ENCODE peak calls at places on chromosomes 12 and 14, in nine cellular contexts. W is PC-3; E is lower lobe of right lung; J is kidney; C is H9; Z is tibial artery; N is adrenal gland; P is K562; M is effector memory CD4-positive, alpha-beta T cell. K is an unnamed sample.

GRCh38 chr12:78035913-78036658 is 205.4 kb downstream of the NAV3 start:
- DNase-seq in W (no peak), E (no peak), J (no peak), C (no peak), Z (no peak), N (no peak), P (no peak), M (no peak), K (peak)

GRCh38 chr12:65335021-65335714 is 56.7 kb downstream of the MSRB3 start:
- DNase-seq in W (peak), E (no peak), J (no peak), C (no peak), Z (no peak), N (no peak), P (no peak), M (no peak), K (no peak)

GRCh38 chr12:9221476-9221875 is 13.3 kb upstream of the PZP start:
- DNase-seq in W (no peak), E (no peak), J (no peak), C (no peak), Z (no peak), N (no peak), P (no peak), M (no peak), K (no peak)

GRCh38 chr12:464484-465267 is 4.9 kb downstream of the B4GALNT3 start:
- DNase-seq in W (no peak), E (no peak), J (no peak), C (no peak), Z (no peak), N (no peak), P (no peak), M (no peak), K (no peak)

GRCh38 chr12:108532061-108532848 is 17.2 kb downstream of the FICD start:
- DNase-seq in W (no peak), E (no peak), J (no peak), C (no peak), Z (no peak), N (no peak), P (peak), M (no peak), K (no peak)

GRCh38 chr12:103855896-103856657 is 15.0 kb upstream of the NT5DC3 start:
- DNase-seq in W (no peak), E (no peak), J (no peak), C (no peak), Z (no peak), N (no peak), P (no peak), M (no peak), K (no peak)

GRCh38 chr12:9721394-9722092 is 11.4 kb downstream of the CLECL1 start:
- DNase-seq in W (peak), E (no peak), J (no peak), C (no peak), Z (no peak), N (no peak), P (no peak), M (no peak), K (no peak)

GRCh38 chr14:99568567-99569560 is 35.1 kb downstream of the CCDC85C start:
- DNase-seq in W (peak), E (no peak), J (no peak), C (no peak), Z (no peak), N (no peak), P (no peak), M (no peak), K (no peak)

GRCh38 chr12:102171951-102172350 is 25.7 kb downstream of the PMCH start:
- DNase-seq in W (no peak), E (no peak), J (no peak), C (no peak), Z (no peak), N (no peak), P (no peak), M (no peak), K (no peak)

GRCh38 chr12:100026241-100026640 is 41.5 kb upstream of the ANKS1B start:
- DNase-seq in W (no peak), E (no peak), J (no peak), C (no peak), Z (no peak), N (no peak), P (no peak), M (no peak), K (no peak)

GRCh38 chr12:4307593-4308333 is 13.2 kb upstream of the TIGAR start:
- DNase-seq in W (peak), E (peak), J (peak), C (peak), Z (peak), N (peak), P (peak), M (no peak), K (peak)

GRCh38 chr14:59246566-59246965 is 58.1 kb downstream of the DAAM1 start:
- DNase-seq in W (peak), E (no peak), J (no peak), C (no peak), Z (no peak), N (no peak), P (no peak), M (no peak), K (no peak)

GRCh38 chr14:88463318-88463717 is 77.9 kb downstream of the SPATA7 start:
- DNase-seq in W (peak), E (no peak), J (no peak), C (no peak), Z (no peak), N (no peak), P (peak), M (no peak), K (no peak)

GRCh38 chr14:37241206-37241605 is 43.5 kb downstream of the MIPOL1 start:
- DNase-seq in W (peak), E (no peak), J (no peak), C (no peak), Z (no peak), N (no peak), P (no peak), M (no peak), K (no peak)

GRCh38 chr14:57389646-57390036 is 745 bp upstream of the NAA30 start:
- DNase-seq in W (no peak), E (no peak), J (no peak), C (peak), Z (no peak), N (peak), P (peak), M (no peak), K (no peak)

GRCh38 chr14:41891624-41892023 is 284.9 kb downstream of the LRFN5 start:
- DNase-seq in W (no peak), E (no peak), J (no peak), C (no peak), Z (no peak), N (no peak), P (no peak), M (no peak), K (no peak)

GRCh38 chr12:119068129-119068856 is 87.0 kb downstream of the SRRM4 start:
- DNase-seq in W (no peak), E (no peak), J (no peak), C (no peak), Z (no peak), N (no peak), P (no peak), M (no peak), K (no peak)

GRCh38 chr14:36556811-36557433 is 25.5 kb downstream of the NKX2-8 start:
- DNase-seq in W (peak), E (no peak), J (no peak), C (no peak), Z (no peak), N (no peak), P (peak), M (no peak), K (no peak)

GRCh38 chr14:101072945-101073597 is 169.5 kb upstream of the RTL1 start:
- DNase-seq in W (peak), E (no peak), J (peak), C (peak), Z (peak), N (peak), P (peak), M (no peak), K (no peak)

GRCh38 chr14:90556050-90556477 is 159.2 kb downstream of the CALM1 start:
- DNase-seq in W (no peak), E (peak), J (peak), C (peak), Z (no peak), N (peak), P (no peak), M (no peak), K (peak)

GRCh38 chr12:120984351-120984898 is 6.1 kb downstream of the HNF1A start:
- DNase-seq in W (no peak), E (no peak), J (no peak), C (no peak), Z (no peak), N (no peak), P (no peak), M (no peak), K (no peak)

GRCh38 chr12:124921200-124922008 is 7.0 kb upstream of the UBC start:
- DNase-seq in W (peak), E (peak), J (no peak), C (peak), Z (no peak), N (peak), P (peak), M (peak), K (no peak)

GRCh38 chr14:70642313-70643235 is 858 bp downstream of the TTC9 start:
- DNase-seq in W (no peak), E (no peak), J (peak), C (no peak), Z (no peak), N (no peak), P (no peak), M (peak), K (no peak)

GRCh38 chr14:65287264-65288131 is 125.0 kb upstream of the FUT8 start:
- DNase-seq in W (no peak), E (no peak), J (no peak), C (peak), Z (no peak), N (no peak), P (no peak), M (peak), K (no peak)

GRCh38 chr14:47821134-47821533 is 145.7 kb upstream of the MDGA2 start:
- DNase-seq in W (peak), E (no peak), J (no peak), C (no peak), Z (no peak), N (no peak), P (no peak), M (no peak), K (no peak)

GRCh38 chr12:53232641-53233538 is 881 bp upstream of the RARG start:
- DNase-seq in W (peak), E (peak), J (peak), C (peak), Z (peak), N (no peak), P (peak), M (no peak), K (no peak)

GRCh38 chr14:57863471-57863870 is 2.4 kb downstream of the SLC35F4 start:
- DNase-seq in W (no peak), E (no peak), J (no peak), C (no peak), Z (no peak), N (no peak), P (no peak), M (no peak), K (peak)

GRCh38 chr14:78164226-78164853 is 5.8 kb upstream of the NRXN3 start:
- DNase-seq in W (peak), E (no peak), J (no peak), C (peak), Z (no peak), N (no peak), P (peak), M (no peak), K (no peak)

GRCh38 chr14:99393059-99393655 is 87.5 kb downstream of the SETD3 start:
- DNase-seq in W (peak), E (no peak), J (no peak), C (peak), Z (no peak), N (no peak), P (peak), M (peak), K (no peak)

GRCh38 chr12:122834921-122835692 is at the start of gene HIP1R:
- DNase-seq in W (peak), E (peak), J (peak), C (peak), Z (no peak), N (peak), P (peak), M (peak), K (no peak)

GRCh38 chr12:15453613-15454012 is 131.3 kb downstream of the PTPRO start:
- DNase-seq in W (no peak), E (no peak), J (no peak), C (no peak), Z (no peak), N (no peak), P (no peak), M (no peak), K (no peak)

GRCh38 chr14:103281496-103282231 is 52.4 kb upstream of the EIF5 start:
- DNase-seq in W (peak), E (no peak), J (peak), C (peak), Z (no peak), N (peak), P (peak), M (no peak), K (peak)

GRCh38 chr12:25997401-25997973 is 39.0 kb downstream of the RASSF8 start:
- DNase-seq in W (peak), E (no peak), J (no peak), C (no peak), Z (no peak), N (no peak), P (no peak), M (no peak), K (no peak)

GRCh38 chr14:30243805-30244204 is 315.2 kb upstream of the G2E3 start:
- DNase-seq in W (peak), E (no peak), J (no peak), C (no peak), Z (no peak), N (no peak), P (no peak), M (no peak), K (no peak)

GRCh38 chr12:87923361-87923760 is 105.8 kb downstream of the C12orf50 start:
- DNase-seq in W (no peak), E (no peak), J (no peak), C (no peak), Z (no peak), N (no peak), P (no peak), M (no peak), K (no peak)

GRCh38 chr12:39403376-39403775 is 39.5 kb downstream of the KIF21A start:
- DNase-seq in W (no peak), E (no peak), J (no peak), C (no peak), Z (no peak), N (no peak), P (no peak), M (no peak), K (no peak)

GRCh38 chr12:107243316-107243715 is 150.0 kb upstream of the CRY1 start:
- DNase-seq in W (no peak), E (no peak), J (no peak), C (no peak), Z (no peak), N (no peak), P (no peak), M (no peak), K (no peak)

DNA sequence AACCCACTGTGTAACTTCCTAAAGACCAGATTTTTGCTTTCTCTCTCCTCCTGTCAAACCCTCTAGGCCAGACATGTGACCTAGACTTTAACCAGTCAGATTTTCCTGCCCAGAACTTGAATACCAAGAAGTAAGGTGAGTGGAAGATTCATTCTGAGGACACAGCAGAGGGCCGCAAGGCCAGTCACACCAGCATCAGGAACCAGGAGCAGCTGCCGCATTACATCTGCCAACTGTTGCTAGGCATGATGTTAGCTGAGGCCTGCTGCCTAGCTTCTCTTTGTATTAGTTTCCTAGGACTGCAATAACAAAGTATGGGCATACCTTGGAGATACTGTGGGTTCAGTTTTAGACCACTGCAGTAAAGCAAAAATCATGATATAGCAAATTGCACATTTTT is 101.9 kb upstream of the BMP4 start:
- DNase-seq in W (no peak), E (no peak), J (no peak), C (no peak), Z (no peak), N (no peak), P (no peak), M (no peak), K (no peak)
- H3K27ac ChIP-seq in W (no peak), E (no peak), J (no peak), C (no peak), Z (no peak), N (no peak), P (no peak), M (no peak), K (no peak)

GRCh38 chr12:111419784-111420183 is 14.1 kb downstream of the SH2B3 start:
- DNase-seq in W (no peak), E (no peak), J (no peak), C (no peak), Z (no peak), N (no peak), P (no peak), M (no peak), K (no peak)

GRCh38 chr12:111417784-111418593 is 12.3 kb downstream of the SH2B3 start:
- DNase-seq in W (no peak), E (no peak), J (peak), C (peak), Z (no peak), N (no peak), P (no peak), M (no peak), K (no peak)

GRCh38 chr12:111418594-111418880 is 12.8 kb downstream of the SH2B3 start:
- DNase-seq in W (no peak), E (no peak), J (peak), C (peak), Z (no peak), N (no peak), P (no peak), M (no peak), K (no peak)

GRCh38 chr12:111414711-111415252 is 9.1 kb downstream of the SH2B3 start:
- DNase-seq in W (no peak), E (no peak), J (no peak), C (no peak), Z (no peak), N (no peak), P (no peak), M (no peak), K (no peak)

GRCh38 chr12:111417290-111417689 is 11.6 kb downstream of the SH2B3 start:
- DNase-seq in W (no peak), E (no peak), J (no peak), C (no peak), Z (no peak), N (no peak), P (no peak), M (no peak), K (no peak)
- H3K27ac ChIP-seq in W (no peak), E (no peak), J (no peak), C (no peak), Z (no peak), N (no peak), P (no peak), M (no peak), K (no peak)

GRCh38 chr14:50082308-50082742 is 34.0 kb downstream of the VCPKMT start:
- DNase-seq in W (no peak), E (no peak), J (peak), C (no peak), Z (no peak), N (no peak), P (no peak), M (peak), K (no peak)

GRCh38 chr14:50083467-50084337 is 32.7 kb downstream of the VCPKMT start:
- DNase-seq in W (no peak), E (no peak), J (peak), C (no peak), Z (no peak), N (no peak), P (no peak), M (peak), K (no peak)

GRCh38 chr14:50085570-50086315 is 30.6 kb downstream of the VCPKMT start:
- DNase-seq in W (peak), E (no peak), J (no peak), C (no peak), Z (no peak), N (peak), P (no peak), M (no peak), K (no peak)

GRCh38 chr14:50084666-50085065 is 31.7 kb downstream of the VCPKMT start:
- DNase-seq in W (no peak), E (no peak), J (no peak), C (no peak), Z (no peak), N (no peak), P (no peak), M (no peak), K (no peak)

GRCh38 chr14:50082784-50083466 is 33.4 kb downstream of the VCPKMT start:
- DNase-seq in W (no peak), E (no peak), J (no peak), C (no peak), Z (no peak), N (no peak), P (no peak), M (peak), K (no peak)
- H3K27ac ChIP-seq in W (no peak), E (peak), J (no peak), C (no peak), Z (no peak), N (peak), P (no peak), M (peak), K (no peak)

GRCh38 chr14:33931439-33931838 is 19.4 kb downstream of the EGLN3 start:
- DNase-seq in W (no peak), E (no peak), J (no peak), C (no peak), Z (no peak), N (no peak), P (no peak), M (no peak), K (no peak)

GRCh38 chr14:33932033-33932432 is 18.8 kb downstream of the EGLN3 start:
- DNase-seq in W (no peak), E (no peak), J (no peak), C (no peak), Z (no peak), N (no peak), P (no peak), M (no peak), K (no peak)

GRCh38 chr14:33933386-33933934 is 17.4 kb downstream of the EGLN3 start:
- DNase-seq in W (no peak), E (no peak), J (no peak), C (no peak), Z (no peak), N (no peak), P (no peak), M (no peak), K (no peak)

GRCh38 chr14:33934043-33934750 is 16.7 kb downstream of the EGLN3 start:
- DNase-seq in W (peak), E (no peak), J (no peak), C (no peak), Z (no peak), N (no peak), P (no peak), M (no peak), K (no peak)

DNA sequence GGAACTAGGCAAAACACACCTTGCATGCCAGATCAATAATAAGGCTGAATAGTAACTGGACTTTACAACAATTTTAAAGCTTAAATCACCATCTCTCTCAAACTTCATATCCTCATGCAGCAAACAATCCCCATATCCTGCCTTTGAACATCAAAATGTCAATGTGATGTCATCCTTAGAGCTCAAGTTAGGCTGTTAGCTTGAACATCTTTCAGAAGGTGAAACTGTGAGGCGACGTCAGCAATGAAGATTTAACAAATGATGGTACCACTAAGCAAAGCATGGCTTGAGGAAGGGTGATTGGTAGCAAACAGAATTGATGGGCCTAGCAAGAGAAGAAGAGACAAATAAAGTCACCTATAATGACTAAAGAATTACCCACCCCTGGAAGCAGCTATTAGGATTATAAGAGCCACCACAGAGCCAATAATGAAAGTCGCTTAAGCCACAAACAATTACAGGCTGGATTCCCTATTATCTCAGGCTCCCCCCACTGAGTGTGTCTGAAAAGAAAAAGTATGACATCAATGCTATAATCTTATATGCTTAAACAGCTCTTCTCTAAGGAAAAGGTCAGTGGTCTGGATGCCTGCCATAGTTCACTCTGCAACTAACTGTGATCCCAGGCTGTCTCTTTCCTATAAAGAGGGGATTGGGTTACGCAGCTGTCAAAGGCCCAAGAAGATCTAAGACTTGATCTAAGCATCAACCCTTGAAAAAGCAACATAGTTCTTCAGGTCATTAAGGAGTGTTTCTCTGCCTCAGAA is 18.2 kb downstream of the EGLN3 start:
- DNase-seq in W (peak), E (no peak), J (no peak), C (no peak), Z (no peak), N (no peak), P (no peak), M (no peak), K (no peak)
- H3K27ac ChIP-seq in W (no peak), E (no peak), J (no peak), C (no peak), Z (no peak), N (no peak), P (no peak), M (no peak), K (no peak)

K was measured in substantia nigra.